ENCODE peak calls at places on chromosomes 13 and 19, in five cellular contexts. P is K562, M is H1, A is GM12878, O is HepG2. N is an unnamed sample.
A peak's percentile ranks its signal among the peaks of the same experiment; 100 is the strongest.

GRCh38 chr13:45809810-45810394 is 41.7 kb downstream of the SIAH3 start:
- DNase-seq in P (no peak), M (no peak), A (no peak), O (no peak), N (no peak)

GRCh38 chr13:29948246-29948645 is 97.8 kb upstream of the UBL3 start:
- DNase-seq in P (no peak), M (no peak), A (no peak), O (no peak), N (no peak)

GRCh38 chr13:93151277-93151676 is 75.3 kb upstream of the GPC6 start:
- DNase-seq in P (no peak), M (no peak), A (no peak), O (no peak), N (no peak)

GRCh38 chr13:112995395-112996091 is 26.5 kb downstream of the MCF2L start:
- DNase-seq in P (no peak), M (no peak), A (no peak), O (no peak), N (no peak)

GRCh38 chr13:45356966-45357689 is 16.1 kb upstream of the TPT1 start:
- DNase-seq in P (no peak), M (no peak), A (no peak), O (no peak), N (no peak)

GRCh38 chr13:48731957-48732569 is 78.3 kb downstream of the CYSLTR2 start:
- DNase-seq in P (peak; percentile 49), M (peak; percentile 83), A (no peak), O (peak; percentile 11), N (peak; percentile 28)

GRCh38 chr13:109312399-109312798 is 474.0 kb downstream of the IRS2 start:
- DNase-seq in P (no peak), M (no peak), A (no peak), O (no peak), N (no peak)

GRCh38 chr19:38663957-38664502 is 16.6 kb downstream of the ACTN4 start:
- DNase-seq in P (no peak), M (no peak), A (no peak), O (no peak), N (no peak)

GRCh38 chr13:80716610-80717081 is 375.7 kb upstream of the SPRY2 start:
- DNase-seq in P (no peak), M (peak; percentile 46), A (no peak), O (no peak), N (no peak)

GRCh38 chr19:38898788-38899446 is 501 bp downstream of the SIRT2 start:
- DNase-seq in P (no peak), M (no peak), A (no peak), O (no peak), N (no peak)

GRCh38 chr13:75838366-75839017 is 202.4 kb downstream of the LMO7 start:
- DNase-seq in P (no peak), M (no peak), A (no peak), O (no peak), N (no peak)

GRCh38 chr13:48232420-48233096 is 448 bp upstream of the ITM2B start:
- DNase-seq in P (peak; percentile 10), M (peak; percentile 71), A (no peak), O (peak; percentile 57), N (no peak)

GRCh38 chr13:80444240-80445015 is 103.5 kb upstream of the SPRY2 start:
- DNase-seq in P (no peak), M (no peak), A (no peak), O (no peak), N (no peak)

GRCh38 chr19:38023245-38023644 is 116.2 kb downstream of the SIPA1L3 start:
- DNase-seq in P (no peak), M (no peak), A (no peak), O (no peak), N (no peak)

GRCh38 chr19:55545443-55545842 is at the start of gene SBK3:
- DNase-seq in P (no peak), M (no peak), A (no peak), O (no peak), N (no peak)

GRCh38 chr13:76638882-76639281 is 247.3 kb downstream of the KCTD12 start:
- DNase-seq in P (no peak), M (no peak), A (no peak), O (no peak), N (no peak)

GRCh38 chr19:7953060-7953459 is 9.6 kb upstream of the TIMM44 start:
- DNase-seq in P (no peak), M (no peak), A (no peak), O (no peak), N (no peak)

GRCh38 chr19:13294812-13295567 is 144.8 kb downstream of the IER2 start:
- DNase-seq in P (no peak), M (no peak), A (no peak), O (no peak), N (no peak)

GRCh38 chr19:17706750-17707181 is 12.5 kb upstream of the MAP1S start:
- DNase-seq in P (peak; percentile 96), M (peak; percentile 89), A (no peak), O (peak; percentile 46), N (peak; percentile 69)

GRCh38 chr13:23868521-23868920 is 20.7 kb downstream of the MIPEP start:
- DNase-seq in P (no peak), M (no peak), A (no peak), O (no peak), N (no peak)

GRCh38 chr19:16188521-16188920 is 3.3 kb downstream of the FAM32A start:
- DNase-seq in P (no peak), M (no peak), A (no peak), O (no peak), N (no peak)

GRCh38 chr13:59346861-59347470 is 816.8 kb downstream of the DIAPH3 start:
- DNase-seq in P (no peak), M (no peak), A (no peak), O (no peak), N (no peak)

GRCh38 chr13:79810671-79811070 is 329.7 kb downstream of the NDFIP2 start:
- DNase-seq in P (no peak), M (no peak), A (no peak), O (no peak), N (no peak)

GRCh38 chr13:44746690-44747089 is 170.6 kb upstream of the TSC22D1 start:
- DNase-seq in P (no peak), M (no peak), A (no peak), O (no peak), N (no peak)

GRCh38 chr13:34044660-34045080 is 226.7 kb downstream of the RFC3 start:
- DNase-seq in P (no peak), M (no peak), A (no peak), O (no peak), N (peak; percentile 69)

GRCh38 chr13:70457474-70457873 is 349.2 kb upstream of the KLHL1 start:
- DNase-seq in P (no peak), M (no peak), A (no peak), O (no peak), N (no peak)

GRCh38 chr19:17441241-17442135 is 7.0 kb downstream of the TMEM221 start:
- DNase-seq in P (peak; percentile 55), M (peak; percentile 59), A (no peak), O (peak; percentile 29), N (no peak)

GRCh38 chr19:30653646-30654386 is 281.6 kb downstream of the ZNF536 start:
- DNase-seq in P (no peak), M (no peak), A (no peak), O (no peak), N (no peak)

GRCh38 chr13:44504146-44504545 is 72.0 kb downstream of the TSC22D1 start:
- DNase-seq in P (no peak), M (no peak), A (no peak), O (no peak), N (no peak)

GRCh38 chr13:67877031-67877430 is 646.9 kb upstream of the PCDH9 start:
- DNase-seq in P (no peak), M (no peak), A (no peak), O (no peak), N (no peak)
- TF ChIP-seq ATF3 in P (no peak), M (no peak), A (no peak), O (no peak), N (no peak)

GRCh38 chr19:43354305-43354627 is 780 bp downstream of the CD177 start:
- DNase-seq in P (no peak), M (peak; percentile 83), A (no peak), O (no peak), N (no peak)

GRCh38 chr19:43351998-43352746 is 1.3 kb upstream of the CD177 start:
- DNase-seq in P (no peak), M (no peak), A (no peak), O (no peak), N (no peak)

DNA sequence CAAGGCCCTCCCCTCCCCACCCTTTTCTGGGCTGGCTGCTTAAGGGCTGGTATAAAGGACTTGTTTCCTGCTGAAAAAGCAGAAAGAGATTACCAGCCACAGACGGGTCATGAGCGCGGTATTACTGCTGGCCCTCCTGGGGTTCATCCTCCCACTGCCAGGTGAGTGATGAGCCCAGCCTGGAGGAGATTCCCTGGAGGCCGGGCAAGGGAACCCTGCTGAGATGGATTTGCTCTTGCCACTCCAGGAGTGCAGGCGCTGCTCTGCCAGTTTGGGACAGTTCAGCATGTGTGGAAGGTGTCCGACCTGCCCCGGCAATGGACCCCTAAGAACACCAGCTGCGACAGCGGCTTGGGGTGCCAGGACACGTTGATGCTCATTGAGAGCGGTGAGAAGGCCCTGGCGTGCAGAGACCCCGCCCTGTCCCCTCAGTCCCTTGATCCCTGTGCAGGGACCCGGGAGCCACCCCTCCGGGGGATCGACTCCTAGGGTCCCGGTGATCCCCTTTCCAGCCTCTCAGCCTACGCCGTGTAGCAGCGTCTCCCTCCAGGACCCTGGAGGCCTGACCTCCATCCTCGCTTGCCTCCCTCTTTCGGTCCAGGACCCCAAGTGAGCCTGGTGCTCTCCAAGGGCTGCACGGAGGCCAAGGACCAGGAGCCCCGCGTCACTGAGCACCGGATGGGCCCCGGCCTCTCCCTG is at the start of gene CD177:
- DNase-seq in P (no peak), M (no peak), A (no peak), O (no peak), N (no peak)
- TF ChIP-seq EZH2 in P (no peak), M (no peak), A (no peak), O (no peak), N (no peak)

GRCh38 chr13:99308481-99309087 is 1.4 kb upstream of the GPR183 start:
- DNase-seq in P (no peak), M (no peak), A (no peak), O (no peak), N (no peak)
- TF ChIP-seq ATF3 in P (no peak), M (no peak), A (no peak), O (no peak), N (no peak)

DNA sequence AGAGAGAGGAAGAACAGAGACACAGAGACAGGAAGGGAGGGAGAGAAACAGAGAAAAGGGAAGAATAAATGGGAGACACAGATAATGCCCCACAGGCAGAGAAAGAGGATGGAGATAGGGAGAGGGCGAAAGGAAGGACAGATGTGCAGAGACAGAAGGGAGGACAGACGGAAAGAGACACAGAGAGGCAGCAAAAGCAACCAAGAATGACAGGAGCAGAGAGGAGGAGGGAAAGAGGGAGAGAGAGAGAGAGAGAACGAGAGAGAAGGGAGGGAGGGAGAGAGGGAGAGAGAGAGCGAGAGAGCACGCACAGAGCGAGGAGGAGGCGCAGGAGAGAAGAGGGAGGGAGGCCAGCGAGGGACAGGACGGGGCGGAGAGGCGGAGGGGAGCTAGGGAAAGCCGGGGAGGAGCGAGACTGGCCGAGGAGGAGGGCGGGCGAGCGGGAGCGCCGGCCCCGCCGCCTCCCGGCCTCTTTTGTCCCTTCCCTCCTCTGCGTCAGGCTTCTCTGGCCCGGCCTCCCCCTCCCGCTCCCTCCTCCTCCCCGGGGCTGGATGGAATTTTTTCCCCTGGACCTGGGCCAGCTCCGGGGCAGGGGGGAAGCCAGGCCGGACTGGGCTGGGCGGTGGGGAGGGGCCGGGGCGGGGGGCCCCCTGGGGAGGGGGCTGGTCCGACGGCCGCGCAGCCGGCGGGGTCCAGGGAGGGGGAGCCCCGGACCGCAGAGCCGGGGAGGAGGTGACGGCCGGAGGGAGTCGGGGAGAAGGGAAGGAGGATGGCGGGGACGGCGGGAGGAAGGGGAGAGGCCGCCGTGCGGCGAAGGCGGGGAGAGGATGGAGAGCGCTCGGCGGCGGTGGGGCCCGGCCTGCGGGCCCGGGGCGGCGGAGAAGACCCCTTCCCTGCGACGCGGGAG is 4.2 kb upstream of the SPACA6 start:
- DNase-seq in P (peak; percentile 81), M (peak; percentile 80), A (no peak), O (peak; percentile 61), N (peak; percentile 73)
- TF ChIP-seq EZH2 in P (no peak), M (no peak), A (no peak), O (no peak), N (no peak)

N was measured in HCT116.